ENCODE peak calls at places on chromosomes 11 and 22, in eight cellular contexts. One of them, this sample, is unnamed.

GRCh38 chr11:83410605-83411565 is 124.7 kb upstream of the CCDC90B start:
- DNase-seq in lower lobe of right lung: no peak
- DNase-seq in cardiac fibroblast: no peak
- DNase-seq in AG09309: no peak
- DNase-seq in thoracic aorta: no peak
- DNase-seq in A549: no peak
- DNase-seq in IMR-90: no peak
- DNase-seq in psoas muscle: peak
- DNase-seq in this sample: no peak

GRCh38 chr11:92605667-92606066 is 363.8 kb upstream of the MTNR1B start:
- DNase-seq in AG09309: no peak
- DNase-seq in IMR-90: no peak
- DNase-seq in thoracic aorta: no peak
- DNase-seq in cardiac fibroblast: no peak
- DNase-seq in lower lobe of right lung: no peak
- DNase-seq in A549: no peak
- DNase-seq in psoas muscle: no peak
- DNase-seq in this sample: no peak

GRCh38 chr11:107695446-107695845 is 16.4 kb downstream of the SLN start:
- DNase-seq in cardiac fibroblast: peak
- DNase-seq in A549: no peak
- DNase-seq in psoas muscle: no peak
- DNase-seq in AG09309: no peak
- DNase-seq in IMR-90: peak
- DNase-seq in thoracic aorta: no peak
- DNase-seq in lower lobe of right lung: no peak
- DNase-seq in this sample: no peak

GRCh38 chr11:61919113-61919840 is 1.9 kb upstream of the RAB3IL1 start:
- DNase-seq in AG09309: no peak
- DNase-seq in thoracic aorta: no peak
- DNase-seq in cardiac fibroblast: no peak
- DNase-seq in A549: no peak
- DNase-seq in psoas muscle: no peak
- DNase-seq in lower lobe of right lung: no peak
- DNase-seq in IMR-90: no peak
- DNase-seq in this sample: no peak

GRCh38 chr11:64841592-64842365 is 2.7 kb downstream of the CDC42BPG start:
- DNase-seq in cardiac fibroblast: no peak
- DNase-seq in AG09309: no peak
- DNase-seq in IMR-90: no peak
- DNase-seq in thoracic aorta: no peak
- DNase-seq in A549: no peak
- DNase-seq in psoas muscle: no peak
- DNase-seq in lower lobe of right lung: no peak
- DNase-seq in this sample: no peak

GRCh38 chr11:115505165-115505564 is 950 bp upstream of the CADM1 start:
- DNase-seq in thoracic aorta: no peak
- DNase-seq in IMR-90: no peak
- DNase-seq in A549: no peak
- DNase-seq in AG09309: no peak
- DNase-seq in psoas muscle: no peak
- DNase-seq in lower lobe of right lung: no peak
- DNase-seq in cardiac fibroblast: no peak
- DNase-seq in this sample: no peak

GRCh38 chr11:859394-860131 is 16.9 kb downstream of the TSPAN4 start:
- DNase-seq in A549: peak
- DNase-seq in thoracic aorta: no peak
- DNase-seq in psoas muscle: peak
- DNase-seq in AG09309: peak
- DNase-seq in IMR-90: peak
- DNase-seq in cardiac fibroblast: peak
- DNase-seq in lower lobe of right lung: peak
- DNase-seq in this sample: peak

GRCh38 chr11:47997063-47998053 is 17.0 kb downstream of the PTPRJ start:
- DNase-seq in thoracic aorta: no peak
- DNase-seq in psoas muscle: no peak
- DNase-seq in IMR-90: no peak
- DNase-seq in AG09309: no peak
- DNase-seq in cardiac fibroblast: no peak
- DNase-seq in A549: no peak
- DNase-seq in lower lobe of right lung: no peak
- DNase-seq in this sample: no peak

GRCh38 chr11:117885777-117886176 is 9.3 kb upstream of the FXYD6 start:
- DNase-seq in psoas muscle: peak
- DNase-seq in lower lobe of right lung: no peak
- DNase-seq in thoracic aorta: no peak
- DNase-seq in IMR-90: no peak
- DNase-seq in AG09309: no peak
- DNase-seq in A549: no peak
- DNase-seq in cardiac fibroblast: no peak
- DNase-seq in this sample: no peak

GRCh38 chr11:18416459-18416858 is 4.3 kb downstream of the LDHC start:
- DNase-seq in A549: no peak
- DNase-seq in thoracic aorta: no peak
- DNase-seq in IMR-90: no peak
- DNase-seq in AG09309: no peak
- DNase-seq in psoas muscle: no peak
- DNase-seq in cardiac fibroblast: no peak
- DNase-seq in lower lobe of right lung: no peak
- DNase-seq in this sample: no peak

GRCh38 chr11:4960877-4961276 is 5.4 kb upstream of the OR51A2 start:
- DNase-seq in thoracic aorta: no peak
- DNase-seq in cardiac fibroblast: no peak
- DNase-seq in IMR-90: no peak
- DNase-seq in AG09309: no peak
- DNase-seq in lower lobe of right lung: no peak
- DNase-seq in A549: no peak
- DNase-seq in psoas muscle: no peak
- DNase-seq in this sample: no peak

GRCh38 chr11:22304337-22304961 is 33.7 kb upstream of the SLC17A6 start:
- DNase-seq in thoracic aorta: no peak
- DNase-seq in AG09309: no peak
- DNase-seq in IMR-90: peak
- DNase-seq in psoas muscle: no peak
- DNase-seq in cardiac fibroblast: peak
- DNase-seq in lower lobe of right lung: no peak
- DNase-seq in A549: peak
- DNase-seq in this sample: peak

GRCh38 chr22:26894766-26895485 is 237.5 kb downstream of the MIAT start:
- DNase-seq in AG09309: peak
- DNase-seq in A549: peak
- DNase-seq in IMR-90: peak
- DNase-seq in lower lobe of right lung: no peak
- DNase-seq in psoas muscle: no peak
- DNase-seq in thoracic aorta: no peak
- DNase-seq in cardiac fibroblast: peak
- DNase-seq in this sample: peak

GRCh38 chr11:13152736-13153541 is 124.7 kb upstream of the BMAL1 start:
- DNase-seq in lower lobe of right lung: no peak
- DNase-seq in cardiac fibroblast: peak
- DNase-seq in psoas muscle: no peak
- DNase-seq in thoracic aorta: no peak
- DNase-seq in A549: peak
- DNase-seq in AG09309: no peak
- DNase-seq in IMR-90: peak
- DNase-seq in this sample: no peak

GRCh38 chr22:45895436-45896152 is 81.4 kb downstream of the WNT7B start:
- DNase-seq in A549: no peak
- DNase-seq in thoracic aorta: no peak
- DNase-seq in lower lobe of right lung: peak
- DNase-seq in psoas muscle: peak
- DNase-seq in AG09309: no peak
- DNase-seq in cardiac fibroblast: no peak
- DNase-seq in IMR-90: no peak
- DNase-seq in this sample: no peak

GRCh38 chr11:71130106-71130505 is 122.3 kb downstream of the SHANK2 start:
- DNase-seq in psoas muscle: no peak
- DNase-seq in lower lobe of right lung: no peak
- DNase-seq in cardiac fibroblast: no peak
- DNase-seq in A549: no peak
- DNase-seq in IMR-90: no peak
- DNase-seq in AG09309: no peak
- DNase-seq in thoracic aorta: no peak
- DNase-seq in this sample: no peak

DNA sequence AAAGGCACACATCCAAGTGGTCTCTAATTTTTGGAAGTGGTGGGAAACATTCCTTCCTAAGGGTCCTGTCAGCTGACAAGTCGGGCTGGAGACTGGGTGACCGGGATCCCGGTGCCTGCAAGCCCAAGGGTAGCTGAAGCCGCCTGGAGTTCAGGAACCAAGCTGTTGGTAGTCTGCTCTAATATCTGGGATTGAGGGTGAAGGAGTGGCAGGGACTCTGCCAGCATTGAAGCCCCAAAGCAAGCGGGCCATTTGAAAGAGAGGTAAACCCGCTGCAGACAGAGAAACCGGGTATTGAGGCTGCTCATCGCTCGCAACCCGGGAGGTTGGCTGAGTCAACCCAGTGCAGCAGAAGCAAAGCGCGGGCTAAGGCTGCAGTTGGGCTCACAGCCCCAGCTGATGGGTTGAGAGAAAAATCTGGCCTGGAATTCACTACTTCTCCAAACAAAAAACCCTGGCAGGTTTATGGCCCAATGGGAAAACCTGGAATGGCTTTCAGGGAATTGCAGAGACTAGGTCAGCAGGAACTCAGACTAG is 28.2 kb upstream of the FBXO3 start:
- DNase-seq in AG09309: peak
- DNase-seq in thoracic aorta: no peak
- DNase-seq in IMR-90: peak
- DNase-seq in lower lobe of right lung: no peak
- DNase-seq in psoas muscle: peak
- DNase-seq in A549: peak
- DNase-seq in cardiac fibroblast: peak
- DNase-seq in this sample: peak
- H3K4me3 ChIP-seq in AG09309: peak
- H3K4me3 ChIP-seq in thoracic aorta: peak
- H3K4me3 ChIP-seq in IMR-90: peak
- H3K4me3 ChIP-seq in lower lobe of right lung: peak
- H3K4me3 ChIP-seq in psoas muscle: peak
- H3K4me3 ChIP-seq in A549: peak
- H3K4me3 ChIP-seq in cardiac fibroblast: peak
- H3K4me3 ChIP-seq in this sample: peak

GRCh38 chr22:42074846-42075245 is 798 bp downstream of the PHETA2 start:
- DNase-seq in cardiac fibroblast: peak
- DNase-seq in thoracic aorta: no peak
- DNase-seq in IMR-90: no peak
- DNase-seq in psoas muscle: peak
- DNase-seq in AG09309: no peak
- DNase-seq in lower lobe of right lung: no peak
- DNase-seq in A549: no peak
- DNase-seq in this sample: no peak

GRCh38 chr22:42074153-42074750 is at the start of gene PHETA2:
- DNase-seq in AG09309: no peak
- DNase-seq in thoracic aorta: no peak
- DNase-seq in A549: no peak
- DNase-seq in IMR-90: peak
- DNase-seq in lower lobe of right lung: peak
- DNase-seq in psoas muscle: peak
- DNase-seq in cardiac fibroblast: peak
- DNase-seq in this sample: no peak

GRCh38 chr22:42073568-42074152 is 388 bp upstream of the PHETA2 start:
- DNase-seq in psoas muscle: no peak
- DNase-seq in A549: no peak
- DNase-seq in IMR-90: no peak
- DNase-seq in lower lobe of right lung: no peak
- DNase-seq in thoracic aorta: no peak
- DNase-seq in AG09309: no peak
- DNase-seq in cardiac fibroblast: no peak
- DNase-seq in this sample: no peak

GRCh38 chr22:42070517-42071422 is at the start of gene NAGA:
- DNase-seq in AG09309: peak
- DNase-seq in A549: peak
- DNase-seq in IMR-90: peak
- DNase-seq in thoracic aorta: peak
- DNase-seq in cardiac fibroblast: peak
- DNase-seq in psoas muscle: peak
- DNase-seq in lower lobe of right lung: peak
- DNase-seq in this sample: peak

GRCh38 chr22:42072606-42073330 is 1.3 kb upstream of the PHETA2 start:
- DNase-seq in IMR-90: no peak
- DNase-seq in psoas muscle: no peak
- DNase-seq in lower lobe of right lung: no peak
- DNase-seq in thoracic aorta: no peak
- DNase-seq in A549: no peak
- DNase-seq in AG09309: no peak
- DNase-seq in cardiac fibroblast: no peak
- DNase-seq in this sample: no peak
- TF ChIP-seq CTCF in IMR-90: no peak
- TF ChIP-seq CTCF in psoas muscle: no peak
- TF ChIP-seq CTCF in lower lobe of right lung: no peak
- TF ChIP-seq CTCF in thoracic aorta: no peak
- TF ChIP-seq CTCF in A549: no peak
- TF ChIP-seq CTCF in AG09309: peak
- TF ChIP-seq CTCF in cardiac fibroblast: peak
- TF ChIP-seq CTCF in this sample: no peak

DNA sequence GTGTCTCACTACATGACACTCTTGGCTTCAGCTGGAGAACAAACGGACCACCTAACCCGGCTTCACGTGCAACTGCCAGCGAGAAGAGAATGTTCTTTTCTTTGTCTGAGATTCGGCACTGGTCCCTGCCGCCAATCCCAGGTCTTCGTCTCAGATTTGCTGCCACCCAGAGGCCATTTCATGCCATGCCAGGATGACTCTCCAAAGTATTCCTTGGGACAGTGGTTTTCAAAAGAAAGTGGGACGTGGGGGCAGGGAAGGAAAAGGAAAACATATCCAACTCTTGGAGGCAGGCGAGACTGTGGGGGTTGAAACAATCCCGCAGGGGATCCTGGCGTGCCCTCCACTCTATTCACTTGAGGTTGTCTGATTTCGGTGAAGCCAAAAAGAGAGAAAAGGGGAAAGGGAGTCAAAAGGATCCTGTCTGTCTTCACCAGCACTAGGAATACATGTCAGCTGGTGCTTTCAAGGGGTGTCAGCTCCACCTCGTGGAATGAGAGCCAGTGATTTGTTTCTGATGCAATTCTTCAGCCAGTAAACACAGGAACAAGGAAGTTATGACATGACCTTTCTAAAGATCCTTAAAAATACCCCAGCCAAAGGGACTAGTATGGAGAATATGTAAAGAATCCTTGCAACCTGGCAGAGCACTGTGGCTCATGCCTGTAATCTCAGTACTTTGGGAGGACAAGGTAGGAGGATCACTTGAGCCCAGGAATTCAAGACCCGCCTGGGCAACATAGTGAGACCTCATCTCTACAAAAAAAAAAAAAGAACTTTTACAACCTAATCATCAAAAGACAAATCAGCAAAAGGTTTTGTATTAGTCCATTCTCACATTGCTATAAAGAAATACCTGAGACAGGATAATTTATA is 41.0 kb upstream of the APLNR start:
- DNase-seq in cardiac fibroblast: peak
- DNase-seq in A549: peak
- DNase-seq in lower lobe of right lung: peak
- DNase-seq in IMR-90: peak
- DNase-seq in psoas muscle: peak
- DNase-seq in thoracic aorta: peak
- DNase-seq in AG09309: peak
- DNase-seq in this sample: peak
- H3K4me3 ChIP-seq in cardiac fibroblast: peak
- H3K4me3 ChIP-seq in A549: no peak
- H3K4me3 ChIP-seq in lower lobe of right lung: peak
- H3K4me3 ChIP-seq in IMR-90: peak
- H3K4me3 ChIP-seq in psoas muscle: peak
- H3K4me3 ChIP-seq in thoracic aorta: peak
- H3K4me3 ChIP-seq in AG09309: no peak
- H3K4me3 ChIP-seq in this sample: no peak

GRCh38 chr11:45683285-45684058 is 18.1 kb upstream of the CHST1 start:
- DNase-seq in IMR-90: no peak
- DNase-seq in AG09309: no peak
- DNase-seq in thoracic aorta: no peak
- DNase-seq in psoas muscle: no peak
- DNase-seq in A549: no peak
- DNase-seq in lower lobe of right lung: no peak
- DNase-seq in cardiac fibroblast: no peak
- DNase-seq in this sample: no peak
- TF ChIP-seq CTCF in IMR-90: no peak
- TF ChIP-seq CTCF in AG09309: no peak
- TF ChIP-seq CTCF in thoracic aorta: no peak
- TF ChIP-seq CTCF in psoas muscle: no peak
- TF ChIP-seq CTCF in A549: no peak
- TF ChIP-seq CTCF in lower lobe of right lung: no peak
- TF ChIP-seq CTCF in cardiac fibroblast: no peak
- TF ChIP-seq CTCF in this sample: no peak

This sample was measured in astrocyte of the cerebellum.